ENCODE peak calls at places on chromosomes 12 and 14, in six cellular contexts. B is HTR-8/SVneo, T is glutamatergic neuron, Z is putamen, F is lung, Y is neural crest cell. I is an unnamed sample.

GRCh38 chr12:3677609-3678008 is 75.3 kb downstream of the CRACR2A start:
- DNase-seq in F (no peak), Z (no peak), T (no peak), Y (no peak), B (no peak), I (no peak)

GRCh38 chr14:104589338-104590195 is 10.0 kb downstream of the C14orf180 start:
- DNase-seq in Y (no peak), Z (no peak), B (no peak), T (no peak), F (no peak), I (no peak)

GRCh38 chr14:68955164-68955921 is 23.8 kb downstream of the ACTN1 start:
- DNase-seq in F (no peak), B (no peak), T (no peak), Y (no peak), Z (no peak), I (no peak)

GRCh38 chr14:36675581-36675980 is 13.9 kb downstream of the PAX9 start:
- DNase-seq in B (no peak), Z (no peak), T (no peak), F (no peak), Y (no peak), I (no peak)

GRCh38 chr14:104282332-104283196 is 144.2 kb downstream of the KIF26A start:
- DNase-seq in B (no peak), Y (no peak), Z (no peak), F (no peak), T (peak), I (no peak)

GRCh38 chr14:76371066-76371465 is 4.9 kb upstream of the ESRRB start:
- DNase-seq in B (no peak), F (no peak), Z (no peak), T (no peak), Y (no peak), I (no peak)

GRCh38 chr14:88522393-88522792 is 32.4 kb downstream of the PTPN21 start:
- DNase-seq in F (no peak), Y (no peak), Z (no peak), B (no peak), T (no peak), I (no peak)

GRCh38 chr12:1719139-1719538 is 28.3 kb downstream of the ADIPOR2 start:
- DNase-seq in Y (no peak), T (no peak), B (no peak), Z (no peak), F (no peak), I (no peak)

GRCh38 chr14:20215196-20215595 is 8.3 kb upstream of the OR11H6 start:
- DNase-seq in F (no peak), Y (no peak), T (no peak), B (no peak), Z (no peak), I (no peak)

GRCh38 chr12:70002097-70002911 is 177.3 kb downstream of the MYRFL start:
- DNase-seq in Y (no peak), B (no peak), T (no peak), F (no peak), Z (no peak), I (no peak)

GRCh38 chr12:125163148-125163547 is 97.9 kb downstream of the AACS start:
- DNase-seq in Y (no peak), T (no peak), B (no peak), F (no peak), Z (no peak), I (no peak)

GRCh38 chr12:68617160-68617926 is 6.6 kb downstream of the RAP1B start:
- DNase-seq in B (no peak), T (no peak), F (no peak), Y (no peak), Z (no peak), I (no peak)

GRCh38 chr14:36085861-36086260 is 90.7 kb downstream of the PTCSC3 start:
- DNase-seq in T (no peak), Z (no peak), Y (no peak), F (no peak), B (no peak), I (no peak)

GRCh38 chr14:51604078-51604477 is 47.6 kb upstream of the FRMD6 start:
- DNase-seq in B (peak), Y (no peak), Z (no peak), F (no peak), T (no peak), I (no peak)

GRCh38 chr14:20190596-20190995 is at the start of gene OR11G2:
- DNase-seq in Z (no peak), F (no peak), Y (no peak), B (no peak), T (no peak), I (no peak)

GRCh38 chr12:96773031-96773430 is 134.0 kb upstream of the NEDD1 start:
- DNase-seq in F (no peak), Y (no peak), B (no peak), Z (no peak), T (no peak), I (no peak)

GRCh38 chr14:25042362-25043299 is 7.3 kb downstream of the STXBP6 start:
- DNase-seq in B (peak), F (no peak), T (no peak), Z (peak), Y (no peak), I (peak)

GRCh38 chr12:76276499-76277151 is 71.6 kb downstream of the BBS10 start:
- DNase-seq in F (no peak), T (no peak), Y (no peak), B (no peak), Z (no peak), I (peak)

GRCh38 chr12:54404061-54405004 is 14.7 kb downstream of the ITGA5 start:
- DNase-seq in F (no peak), Y (peak), T (peak), Z (no peak), B (peak), I (no peak)